ENCODE peak calls at places on chromosomes 7 and 10, in four cellular contexts. J, Y, P and L are unnamed samples.

GRCh38 chr10:63703113-63703670 is 182.0 kb downstream of the REEP3 start:
- DNase-seq in Y (no peak), P (peak), J (no peak), L (no peak)

GRCh38 chr10:71512794-71513379 is 116.2 kb downstream of the CDH23 start:
- DNase-seq in Y (no peak), P (no peak), J (no peak), L (peak)

GRCh38 chr10:74755273-74755672 is 71.1 kb upstream of the KAT6B start:
- DNase-seq in Y (no peak), J (no peak), P (no peak), L (no peak)

GRCh38 chr7:45215611-45216062 is 58.0 kb downstream of the RAMP3 start:
- DNase-seq in J (no peak), Y (no peak), P (no peak), L (no peak)

GRCh38 chr10:42380926-42381547 is 257.3 kb downstream of the ZNF33B start:
- DNase-seq in J (no peak), P (no peak), Y (no peak), L (no peak)

GRCh38 chr10:85400981-85401695 is 965.5 kb downstream of the GRID1 start:
- DNase-seq in Y (no peak), P (no peak), J (no peak), L (no peak)

GRCh38 chr7:6008668-6009611 is at the start of the genes AIMP2 and PMS2:
- DNase-seq in Y (peak), J (peak), P (peak), L (peak)

GRCh38 chr10:132264966-132265877 is 42.5 kb downstream of the STK32C start:
- DNase-seq in P (no peak), Y (no peak), J (no peak), L (no peak)

GRCh38 chr7:39847227-39847626 is 102.8 kb upstream of the CDK13 start:
- DNase-seq in P (no peak), Y (no peak), J (no peak), L (no peak)

GRCh38 chr10:94279835-94280709 is 82.7 kb downstream of the NOC3L start:
- DNase-seq in P (peak), J (peak), Y (peak), L (peak)

GRCh38 chr7:151115121-151115835 is 29.0 kb downstream of the AGAP3 start:
- DNase-seq in Y (no peak), P (no peak), J (peak), L (no peak)

GRCh38 chr10:10642741-10643280 is 374.9 kb upstream of the CELF2 start:
- DNase-seq in J (peak), P (no peak), Y (no peak), L (no peak)

GRCh38 chr7:118111347-118111746 is 72.6 kb upstream of the LSM8 start:
- DNase-seq in Y (no peak), J (no peak), P (no peak), L (no peak)

GRCh38 chr7:143381427-143382125 is 431 bp downstream of the ZYX start:
- DNase-seq in P (no peak), Y (no peak), J (no peak), L (no peak)

GRCh38 chr7:116802784-116803183 is 59.6 kb upstream of the CAPZA2 start:
- DNase-seq in Y (peak), P (no peak), J (no peak), L (peak)

GRCh38 chr7:45145881-45146280 is 11.7 kb upstream of the RAMP3 start:
- DNase-seq in P (no peak), J (no peak), Y (no peak), L (no peak)

GRCh38 chr7:57225666-57226065 is 93.4 kb upstream of the ZNF479 start:
- DNase-seq in P (no peak), Y (no peak), J (no peak), L (no peak)

GRCh38 chr10:97564776-97565175 is 7.8 kb upstream of the ANKRD2 start:
- DNase-seq in P (no peak), J (no peak), Y (no peak), L (no peak)

GRCh38 chr10:21514808-21515580 is 10.5 kb downstream of the SKIDA1 start:
- DNase-seq in J (no peak), P (no peak), Y (no peak), L (no peak)

GRCh38 chr7:106041140-106041717 is 70.9 kb downstream of the SYPL1 start:
- DNase-seq in P (no peak), Y (peak), J (peak), L (peak)

GRCh38 chr10:128568041-128568440 is 441.8 kb upstream of the MKI67 start:
- DNase-seq in J (no peak), P (no peak), Y (no peak), L (no peak)

GRCh38 chr7:27872281-27873005 is 132.5 kb downstream of the TAX1BP1 start:
- DNase-seq in P (no peak), Y (no peak), J (no peak), L (no peak)

GRCh38 chr7:105707381-105707780 is 126.1 kb upstream of the EFCAB10 start:
- DNase-seq in P (no peak), Y (no peak), J (no peak), L (no peak)

GRCh38 chr7:56079450-56080185 is 13.1 kb downstream of the PHKG1 start:
- DNase-seq in J (peak), Y (no peak), P (no peak), L (peak)

GRCh38 chr7:50628469-50629084 is 63.4 kb upstream of the DDC start:
- DNase-seq in J (peak), P (no peak), Y (no peak), L (peak)

GRCh38 chr10:7887417-7887816 is 69.1 kb downstream of the TAF3 start:
- DNase-seq in Y (no peak), J (no peak), P (no peak), L (no peak)
- TF ChIP-seq CBFB in Y (no peak), J (no peak), P (no peak), L (no peak)

GRCh38 chr7:24978837-24979469 is 1.0 kb downstream of the OSBPL3 start:
- DNase-seq in P (no peak), J (no peak), Y (no peak), L (no peak)

GRCh38 chr7:24981544-24981951 is 1.6 kb upstream of the OSBPL3 start:
- DNase-seq in J (peak), Y (no peak), P (no peak), L (no peak)

GRCh38 chr7:24979863-24980694 is at the start of gene OSBPL3:
- DNase-seq in J (peak), P (peak), Y (peak), L (peak)

GRCh38 chr7:24980695-24981543 is 941 bp upstream of the OSBPL3 start:
- DNase-seq in P (no peak), Y (no peak), J (no peak), L (no peak)

GRCh38 chr7:24979470-24979862 is 512 bp downstream of the OSBPL3 start:
- DNase-seq in Y (peak), P (no peak), J (peak), L (peak)
- TF ChIP-seq CBFB in Y (no peak), P (no peak), J (no peak), L (no peak)

GRCh38 chr10:100072514-100072913 is 9.2 kb downstream of the CPN1 start:
- DNase-seq in J (no peak), Y (no peak), P (no peak), L (peak)
- TF ChIP-seq CBFB in J (no peak), Y (no peak), P (no peak), L (no peak)

GRCh38 chr7:43698461-43699255 is 30.7 kb downstream of the COA1 start:
- DNase-seq in P (no peak), J (no peak), Y (no peak), L (no peak)
- TF ChIP-seq CBFB in P (no peak), J (no peak), Y (no peak), L (no peak)

GRCh38 chr7:130154501-130155317 is 50.5 kb downstream of the TMEM209 start:
- DNase-seq in J (peak), Y (peak), P (no peak), L (no peak)
- TF ChIP-seq CBFB in J (no peak), Y (no peak), P (no peak), L (no peak)

GRCh38 chr7:79149831-79150230 is 303.6 kb downstream of the MAGI2 start:
- DNase-seq in P (no peak), Y (no peak), J (no peak), L (no peak)
- TF ChIP-seq CBFB in P (no peak), Y (no peak), J (no peak), L (no peak)

DNA sequence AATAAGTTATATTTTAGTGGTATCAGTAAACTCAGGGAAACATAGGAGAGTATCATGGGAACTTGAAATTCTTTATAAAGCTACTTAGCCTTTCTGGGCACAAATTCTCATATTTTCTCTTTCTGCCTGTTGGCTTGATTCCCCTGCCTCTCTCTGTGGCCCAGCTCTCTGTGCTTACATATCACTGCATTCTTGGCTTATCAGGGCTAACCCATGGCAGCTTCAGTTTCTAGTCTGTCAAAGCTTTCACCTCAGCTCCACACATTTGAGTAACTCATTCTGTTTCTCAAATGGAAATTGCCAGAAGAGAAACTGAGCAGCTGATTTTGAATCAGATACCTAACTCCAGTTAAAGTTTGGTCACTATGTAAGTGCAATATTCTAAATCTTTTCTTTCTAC is 713.1 kb downstream of the DNAJB9 start:
- DNase-seq in J (no peak), Y (no peak), P (no peak), L (no peak)
- TF ChIP-seq CBFB in J (no peak), Y (no peak), P (no peak), L (no peak)